ENCODE peak calls at places on chromosome 2, in five cellular contexts. Q, U, C, D and F are unnamed samples. For H3K4me1, the result is how much of the 10 kb centered on the place peaks cover.

GRCh38 chr2:40155728-40156127 is 296.2 kb downstream of the SLC8A1 start:
- DNase-seq in Q (no peak), U (no peak), C (no peak), D (no peak), F (no peak)

GRCh38 chr2:230924470-230925341 is at the start of gene GPR55:
- DNase-seq in Q (peak), U (no peak), C (no peak), D (peak), F (no peak)

GRCh38 chr2:171513719-171514160 is 8.5 kb upstream of the CYBRD1 start:
- DNase-seq in Q (peak), U (no peak), C (no peak), D (peak), F (no peak)

GRCh38 chr2:39464867-39465266 is 27.8 kb upstream of the MAP4K3 start:
- DNase-seq in Q (no peak), U (no peak), C (no peak), D (no peak), F (no peak)

GRCh38 chr2:3823748-3824147 is 120.4 kb downstream of the DCDC2C start:
- DNase-seq in Q (no peak), U (no peak), C (no peak), D (no peak), F (no peak)

GRCh38 chr2:159089543-159089942 is 121.1 kb downstream of the TANC1 start:
- DNase-seq in Q (no peak), U (no peak), C (no peak), D (no peak), F (no peak)

GRCh38 chr2:12287220-12287751 is 429.4 kb upstream of the TRIB2 start:
- DNase-seq in Q (peak), U (no peak), C (no peak), D (no peak), F (no peak)

GRCh38 chr2:138531913-138532312 is 30.3 kb downstream of the SPOPL start:
- DNase-seq in Q (no peak), U (no peak), C (no peak), D (no peak), F (no peak)

GRCh38 chr2:19187323-19188020 is 171.0 kb downstream of the OSR1 start:
- DNase-seq in Q (no peak), U (no peak), C (no peak), D (no peak), F (peak)

GRCh38 chr2:181393472-181393871 is 63.7 kb upstream of the ITGA4 start:
- DNase-seq in Q (no peak), U (no peak), C (peak), D (no peak), F (peak)

GRCh38 chr2:26126091-26126490 is 46.8 kb upstream of the GAREM2 start:
- DNase-seq in Q (no peak), U (no peak), C (no peak), D (no peak), F (no peak)

GRCh38 chr2:176285321-176285720 is 16.1 kb downstream of the MTX2 start:
- DNase-seq in Q (no peak), U (no peak), C (no peak), D (no peak), F (no peak)

DNA sequence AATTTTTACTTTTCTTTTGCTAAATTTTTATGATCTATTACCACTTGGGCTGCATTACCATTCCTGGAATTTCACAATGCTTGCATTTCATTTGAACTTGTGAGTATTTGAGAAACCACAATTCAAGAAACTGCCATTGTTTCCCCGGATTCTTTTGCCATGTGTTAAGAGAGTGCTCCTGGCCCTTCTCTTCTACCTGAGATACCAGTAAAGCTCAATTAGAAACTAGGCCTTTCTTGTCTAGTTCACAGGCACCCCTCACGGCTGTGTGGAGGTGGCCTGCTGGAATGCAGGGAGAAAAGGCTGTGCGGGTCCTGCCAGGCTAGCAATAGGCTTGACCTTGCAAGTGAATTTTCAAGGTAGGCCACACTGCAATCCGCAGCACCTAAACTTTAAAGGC is 40.8 kb downstream of the ZEB2 start:
- DNase-seq in Q (no peak), U (peak), C (no peak), D (no peak), F (no peak)
- TF ChIP-seq ZNF274 in Q (no peak), U (no peak), C (no peak), D (no peak), F (no peak)

GRCh38 chr2:85540131-85540587 is 1.2 kb downstream of the MAT2A start:
- DNase-seq in Q (no peak), U (no peak), C (no peak), D (no peak), F (no peak)

GRCh38 chr2:85541753-85542457 is 2.9 kb downstream of the MAT2A start:
- DNase-seq in Q (no peak), U (no peak), C (no peak), D (no peak), F (no peak)

GRCh38 chr2:85539361-85540130 is 578 bp downstream of the MAT2A start:
- DNase-seq in Q (peak), U (no peak), C (peak), D (peak), F (no peak)

GRCh38 chr2:85542777-85543176 is 3.8 kb downstream of the MAT2A start:
- DNase-seq in Q (no peak), U (no peak), C (no peak), D (no peak), F (no peak)

DNA sequence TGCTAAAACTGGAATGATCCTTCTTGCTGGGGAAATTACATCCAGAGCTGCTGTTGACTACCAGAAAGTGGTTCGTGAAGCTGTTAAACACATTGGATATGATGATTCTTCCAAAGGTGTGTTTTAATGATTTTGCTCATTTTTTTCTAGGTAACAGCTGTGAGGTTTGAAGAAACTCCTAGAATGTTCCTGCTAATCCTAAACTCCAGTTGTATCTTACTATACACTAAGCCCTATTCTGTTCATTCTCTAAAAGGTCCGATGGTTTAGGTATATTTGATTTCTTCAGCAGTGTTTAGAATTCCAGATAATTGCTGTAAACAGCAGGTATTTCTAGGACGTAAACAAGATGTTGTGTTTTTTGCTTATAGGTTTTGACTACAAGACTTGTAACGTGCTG is 2.3 kb downstream of the MAT2A start:
- DNase-seq in Q (no peak), U (no peak), C (no peak), D (no peak), F (no peak)
- H3K4me1 ChIP-seq in Q (under half), U (under half), C (under half), D (under half), F (under half)

DNA sequence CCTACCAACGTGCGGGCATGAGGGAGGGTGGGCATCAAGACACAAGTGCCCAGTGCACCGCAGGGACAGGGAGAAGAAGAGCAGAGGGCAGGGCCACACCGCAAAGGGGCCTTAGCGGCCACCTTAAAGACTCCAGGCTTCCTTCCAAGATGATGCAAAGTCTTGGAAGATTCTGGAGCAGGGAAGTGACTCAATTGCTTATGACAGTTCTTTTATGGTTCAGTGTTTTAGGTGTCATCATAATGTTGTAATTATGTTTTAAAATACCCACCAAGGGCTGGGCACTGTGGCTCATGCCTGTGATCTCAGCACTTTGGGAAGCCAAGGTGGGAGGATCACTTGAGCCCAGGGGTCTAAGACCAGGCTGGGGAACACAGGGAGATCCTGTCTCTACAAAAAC is 44.5 kb upstream of the SEMA4C start:
- DNase-seq in Q (no peak), U (no peak), C (no peak), D (no peak), F (no peak)
- TF ChIP-seq ATF3 in Q (no peak), U (no peak), C (no peak), D (no peak), F (no peak)

GRCh38 chr2:70499253-70499652 is 54.4 kb downstream of the TGFA start:
- DNase-seq in Q (no peak), U (no peak), C (no peak), D (no peak), F (no peak)

GRCh38 chr2:70496819-70497218 is 56.8 kb downstream of the TGFA start:
- DNase-seq in Q (no peak), U (no peak), C (no peak), D (no peak), F (no peak)

GRCh38 chr2:70501215-70501614 is 52.4 kb downstream of the TGFA start:
- DNase-seq in Q (no peak), U (no peak), C (no peak), D (no peak), F (no peak)

GRCh38 chr2:70498054-70498453 is 55.6 kb downstream of the TGFA start:
- DNase-seq in Q (no peak), U (no peak), C (peak), D (no peak), F (peak)

DNA sequence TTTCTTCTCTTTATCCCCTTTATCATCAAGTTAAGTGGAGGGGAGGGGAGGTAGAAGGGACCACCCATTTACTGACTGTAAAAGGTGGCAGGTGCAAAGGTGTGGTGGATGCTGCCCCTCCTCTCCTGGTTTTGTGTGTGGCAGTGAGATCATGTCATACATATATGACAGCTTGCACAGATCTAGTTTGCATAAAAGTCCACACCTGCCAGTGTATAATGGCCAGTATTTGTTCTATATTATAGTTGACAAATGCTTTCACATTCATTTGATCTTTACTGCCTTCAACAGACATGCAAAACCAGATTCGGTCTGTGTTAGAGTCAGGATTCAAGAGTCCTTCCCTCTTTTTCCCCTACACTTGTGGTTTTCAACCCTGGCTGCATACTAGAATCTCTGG is 55.1 kb downstream of the TGFA start:
- DNase-seq in Q (no peak), U (no peak), C (no peak), D (no peak), F (no peak)
- TF ChIP-seq ZNF274 in Q (no peak), U (no peak), C (no peak), D (no peak), F (no peak)

GRCh38 chr2:47037678-47038077 is 117.4 kb downstream of the STPG4 start:
- DNase-seq in Q (no peak), U (no peak), C (peak), D (no peak), F (no peak)

GRCh38 chr2:47040662-47041061 is 114.4 kb downstream of the STPG4 start:
- DNase-seq in Q (no peak), U (no peak), C (peak), D (no peak), F (no peak)

GRCh38 chr2:47039502-47039870 is 115.6 kb downstream of the STPG4 start:
- DNase-seq in Q (no peak), U (no peak), C (no peak), D (no peak), F (no peak)

GRCh38 chr2:47039913-47040562 is 115.1 kb downstream of the STPG4 start:
- DNase-seq in Q (no peak), U (no peak), C (no peak), D (no peak), F (no peak)

GRCh38 chr2:47038656-47039501 is 116.2 kb downstream of the STPG4 start:
- DNase-seq in Q (no peak), U (no peak), C (no peak), D (peak), F (no peak)
- H3K4me1 ChIP-seq in Q (under half), U (under half), C (half or more), D (under half), F (half or more)